ENCODE peak calls at places on chromosomes 4 and X, in seven cellular contexts. M is DMS153; J is RPMI8226; G is stimulated activated CD8-positive, alpha-beta memory T cell treated with anti-CD3 and anti-CD28 coated beads, Interleukin-4, amount 100 ng/mL, for 24 hours; O is activated CD4-positive, alpha-beta T cell treated with anti-CD3 and anti-CD28 coated beads, Interleukin-2, amount 50 U/mL, for 4 hours; P is HFFc6; U is progenitor cell of endocrine pancreas. F is an unnamed sample.

GRCh38 chr4:128379860-128380259 is 92.2 kb upstream of the PGRMC2 start:
- DNase-seq in O (no peak), P (peak; percentile 36), M (peak; percentile 8), J (peak; percentile 39), U (no peak), G (no peak), F (no peak)

GRCh38 chr4:112210777-112211176 is 20.8 kb upstream of the AP1AR start:
- DNase-seq in M (no peak), P (no peak), O (no peak), J (no peak), G (no peak), U (no peak), F (no peak)

GRCh38 chr4:159137176-159137575 is 34.3 kb downstream of the RAPGEF2 start:
- DNase-seq in G (no peak), J (no peak), U (no peak), P (no peak), O (no peak), M (peak; percentile 78), F (no peak)

GRCh38 chr4:13160906-13161305 is 323.2 kb downstream of the RAB28 start:
- DNase-seq in J (no peak), G (no peak), U (no peak), P (peak; percentile 18), O (no peak), M (peak; percentile 14), F (no peak)

GRCh38 chrX:47197526-47197925 is 3.9 kb downstream of the UBA1 start:
- DNase-seq in G (no peak), M (no peak), P (no peak), J (no peak), U (no peak), O (no peak), F (no peak)

GRCh38 chrX:148661035-148661434 is 160.6 kb downstream of the AFF2 start:
- DNase-seq in M (no peak), J (no peak), G (no peak), U (no peak), P (no peak), O (no peak), F (no peak)

GRCh38 chr4:170339522-170339921 is 249.8 kb upstream of the AADAT start:
- DNase-seq in G (no peak), J (no peak), U (no peak), P (no peak), O (no peak), M (no peak), F (no peak)

GRCh38 chr4:7332216-7333023 is 102.3 kb downstream of the PSAPL1 start:
- DNase-seq in O (no peak), U (no peak), J (no peak), M (no peak), P (peak; percentile 62), G (no peak), F (no peak)

GRCh38 chrX:97398030-97398551 is 514.4 kb downstream of the RPA4 start:
- DNase-seq in U (no peak), O (no peak), P (no peak), M (no peak), G (no peak), J (no peak), F (no peak)

GRCh38 chr4:36208884-36209473 is 35.3 kb downstream of the ARAP2 start:
- DNase-seq in M (no peak), O (no peak), U (no peak), J (peak; percentile 23), P (no peak), G (no peak), F (peak; percentile 8)

GRCh38 chr4:135839712-135840111 is 1638.1 kb upstream of the PABPC4L start:
- DNase-seq in U (no peak), J (no peak), M (no peak), P (no peak), O (no peak), G (no peak), F (no peak)

GRCh38 chr4:15963001-15963451 is at the start of gene FGFBP2:
- DNase-seq in J (peak; percentile 17), M (peak; percentile 13), U (no peak), O (peak; percentile 22), P (peak; percentile 41), G (peak; percentile 67), F (peak; percentile 13)

GRCh38 chrX:46254623-46255022 is 290.6 kb downstream of the ZNF674 start:
- DNase-seq in P (no peak), M (no peak), J (no peak), O (no peak), G (no peak), U (no peak), F (no peak)

GRCh38 chrX:53704294-53704693 is 17.8 kb upstream of the HUWE1 start:
- DNase-seq in U (no peak), J (peak; percentile 24), O (no peak), G (no peak), P (no peak), M (no peak), F (no peak)

GRCh38 chr4:20203508-20203907 is 48.2 kb upstream of the SLIT2 start:
- DNase-seq in M (no peak), G (no peak), U (no peak), P (peak; percentile 96), J (no peak), O (no peak), F (no peak)

F was measured in GM12892.